ENCODE peak calls at places on chromosomes 13 and 19, in nine cellular contexts. M is neural progenitor cell; Z is activated naive CD4-positive, alpha-beta T cell treated with anti-CD3 and anti-CD28 coated beads, Interleukin-2, amount 10 ng/mL, durations not matched to agents 7 days and 5 days; B is occipital lobe; V is stomach; K is ELR; H is iPS-NIHi11; X is tibial nerve; C is HS-5. G is an unnamed sample.

GRCh38 chr13:59665736-59666135 is 498.0 kb downstream of the DIAPH3 start:
- DNase-seq in M (no peak), Z (no peak), B (no peak), V (no peak), K (no peak), H (no peak), X (no peak), C (no peak), G (peak; percentile 26)

GRCh38 chr19:54339646-54340358 is 840 bp upstream of the LILRA4 start:
- DNase-seq in M (no peak), Z (no peak), B (no peak), V (no peak), K (no peak), H (no peak), X (no peak), C (no peak), G (no peak)

GRCh38 chr19:31064486-31064885 is 284.8 kb downstream of the TSHZ3 start:
- DNase-seq in M (no peak), Z (no peak), B (no peak), V (no peak), K (no peak), H (no peak), X (no peak), C (no peak), G (peak; percentile 11)

GRCh38 chr19:14081797-14082674 is 3.5 kb downstream of the C19orf67 start:
- DNase-seq in M (peak; percentile 34), Z (peak; percentile 52), B (no peak), V (peak; percentile 45), K (peak; percentile 44), H (no peak), X (no peak), C (no peak), G (no peak)

GRCh38 chr19:28049875-28050274 is 1163.1 kb downstream of the UQCRFS1 start:
- DNase-seq in M (no peak), Z (no peak), B (no peak), V (no peak), K (no peak), H (no peak), X (no peak), C (no peak), G (no peak)

GRCh38 chr13:68359105-68359504 is 1129.0 kb upstream of the PCDH9 start:
- DNase-seq in M (no peak), Z (no peak), B (no peak), V (no peak), K (no peak), H (no peak), X (no peak), C (no peak), G (no peak)

GRCh38 chr13:48072304-48072703 is 22.6 kb downstream of the MED4 start:
- DNase-seq in M (no peak), Z (no peak), B (no peak), V (no peak), K (no peak), H (no peak), X (no peak), C (no peak), G (no peak)

GRCh38 chr19:6056282-6056741 is 54.0 kb downstream of the RFX2 start:
- DNase-seq in M (no peak), Z (no peak), B (no peak), V (no peak), K (no peak), H (no peak), X (no peak), C (no peak), G (no peak)

GRCh38 chr13:109794095-109794494 is 7.7 kb upstream of the IRS2 start:
- DNase-seq in M (no peak), Z (no peak), B (no peak), V (no peak), K (no peak), H (no peak), X (no peak), C (no peak), G (no peak)

GRCh38 chr13:30551194-30551593 is 66.5 kb upstream of the USPL1 start:
- DNase-seq in M (peak; percentile 52), Z (peak; percentile 41), B (no peak), V (no peak), K (peak; percentile 59), H (peak; percentile 42), X (no peak), C (no peak), G (peak; percentile 5)

GRCh38 chr13:35475960-35476943 is at the start of gene MAB21L1:
- DNase-seq in M (peak; percentile 81), Z (peak; percentile 42), B (peak; percentile 49), V (peak; percentile 38), K (peak; percentile 90), H (peak; percentile 50), X (peak; percentile 46), C (no peak), G (no peak)

GRCh38 chr13:80011448-80012212 is 329.3 kb downstream of the SPRY2 start:
- DNase-seq in M (no peak), Z (no peak), B (no peak), V (peak; percentile 51), K (no peak), H (peak; percentile 17), X (no peak), C (no peak), G (no peak)

GRCh38 chr19:40598121-40598917 is 2.9 kb upstream of the LTBP4 start:
- DNase-seq in M (peak; percentile 96), Z (peak; percentile 88), B (peak; percentile 73), V (peak; percentile 91), K (peak; percentile 90), H (peak; percentile 67), X (peak; percentile 89), C (peak; percentile 76), G (no peak)

GRCh38 chr13:95123726-95124125 is 177.5 kb downstream of the ABCC4 start:
- DNase-seq in M (no peak), Z (no peak), B (no peak), V (no peak), K (no peak), H (no peak), X (no peak), C (no peak), G (no peak)

GRCh38 chr13:91236942-91237341 is 110.5 kb upstream of the MIR17HG start:
- DNase-seq in M (no peak), Z (no peak), B (no peak), V (no peak), K (no peak), H (no peak), X (no peak), C (no peak), G (no peak)

GRCh38 chr13:32164622-32165268 is 133.2 kb downstream of the FRY start:
- DNase-seq in M (peak; percentile 81), Z (peak; percentile 22), B (no peak), V (no peak), K (peak; percentile 82), H (peak; percentile 75), X (no peak), C (no peak), G (peak; percentile 28)

GRCh38 chr13:84358601-84359000 is 476.3 kb upstream of the SLITRK1 start:
- DNase-seq in M (no peak), Z (no peak), B (no peak), V (no peak), K (no peak), H (no peak), X (no peak), C (no peak), G (no peak)

GRCh38 chr19:57242821-57243220 is 2.4 kb downstream of the ZNF805 start:
- DNase-seq in M (no peak), Z (no peak), B (no peak), V (no peak), K (no peak), H (no peak), X (no peak), C (no peak), G (no peak)

GRCh38 chr19:54415901-54416621 is 797 bp downstream of the TTYH1 start:
- DNase-seq in M (peak; percentile 19), Z (no peak), B (no peak), V (no peak), K (no peak), H (peak; percentile 23), X (no peak), C (no peak), G (no peak)

GRCh38 chr13:112625698-112626097 is 37.7 kb upstream of the TUBGCP3 start:
- DNase-seq in M (no peak), Z (no peak), B (no peak), V (no peak), K (no peak), H (no peak), X (no peak), C (no peak), G (no peak)

GRCh38 chr19:14411161-14411560 is 8.0 kb downstream of the DDX39A start:
- DNase-seq in M (no peak), Z (no peak), B (no peak), V (no peak), K (no peak), H (no peak), X (no peak), C (no peak), G (no peak)

GRCh38 chr13:105445793-105446192 is 1089.7 kb downstream of the EFNB2 start:
- DNase-seq in M (no peak), Z (no peak), B (no peak), V (no peak), K (no peak), H (no peak), X (no peak), C (no peak), G (no peak)

GRCh38 chr19:10748924-10749434 is 31.1 kb downstream of the DNM2 start:
- DNase-seq in M (no peak), Z (no peak), B (no peak), V (peak; percentile 97), K (peak; percentile 39), H (no peak), X (no peak), C (no peak), G (no peak)

GRCh38 chr13:27632214-27632613 is 10.5 kb downstream of the POLR1D start:
- DNase-seq in M (no peak), Z (no peak), B (no peak), V (no peak), K (no peak), H (no peak), X (no peak), C (no peak), G (no peak)

GRCh38 chr13:100273138-100273537 is 184.2 kb downstream of the PCCA start:
- DNase-seq in M (no peak), Z (no peak), B (no peak), V (no peak), K (no peak), H (no peak), X (no peak), C (no peak), G (no peak)

G was measured in skeletal muscle cell.